ENCODE peak calls at places on chromosome 18, in ten cellular contexts. F is foreskin fibroblast; G is fibroblast of mammary gland; O is ACHN; H is HT1080; X is uterus; E is anterior cingulate cortex; P is stimulated activated CD4-positive, alpha-beta T cell treated with anti-CD3 and anti-CD28 coated beads, Interleukin-2, amount 100 ng/mL, for 48 hours; J is CD8-positive, alpha-beta T cell; C is HTR-8/SVneo. Q is an unnamed sample.

GRCh38 chr18:49274188-49274714 is 186.2 kb downstream of the DYM start:
- DNase-seq in F (no peak), G (peak), O (no peak), H (no peak), X (no peak), E (no peak), P (no peak), J (no peak), C (no peak), Q (peak)

GRCh38 chr18:11310476-11311086 is 161.2 kb upstream of the PIEZO2 start:
- DNase-seq in F (no peak), G (peak), O (peak), H (peak), X (no peak), E (no peak), P (peak), J (no peak), C (no peak), Q (peak)

GRCh38 chr18:12751891-12752290 is 49.0 kb downstream of the PSMG2 start:
- DNase-seq in F (no peak), G (no peak), O (no peak), H (no peak), X (no peak), E (no peak), P (no peak), J (no peak), C (no peak), Q (no peak)

GRCh38 chr18:72539861-72540260 is 4.3 kb downstream of the CBLN2 start:
- DNase-seq in F (no peak), G (no peak), O (no peak), H (no peak), X (no peak), E (no peak), P (no peak), J (no peak), C (no peak), Q (no peak)

GRCh38 chr18:40413160-40413559 is 1541.9 kb upstream of the PIK3C3 start:
- DNase-seq in F (peak), G (peak), O (no peak), H (peak), X (no peak), E (peak), P (no peak), J (no peak), C (peak), Q (peak)

GRCh38 chr18:49562481-49563129 is 748 bp downstream of the LIPG start:
- DNase-seq in F (no peak), G (peak), O (no peak), H (no peak), X (no peak), E (no peak), P (no peak), J (no peak), C (no peak), Q (no peak)

GRCh38 chr18:49892148-49892924 is 79.0 kb upstream of the ACAA2 start:
- DNase-seq in F (no peak), G (no peak), O (peak), H (peak), X (no peak), E (no peak), P (no peak), J (no peak), C (peak), Q (no peak)

GRCh38 chr18:21341141-21341540 is 99.1 kb downstream of the GREB1L start:
- DNase-seq in F (no peak), G (peak), O (no peak), H (peak), X (no peak), E (no peak), P (no peak), J (no peak), C (no peak), Q (no peak)

GRCh38 chr18:55415258-55415871 is 172.6 kb downstream of the TCF4 start:
- DNase-seq in F (peak), G (peak), O (peak), H (peak), X (peak), E (peak), P (peak), J (peak), C (peak), Q (peak)

GRCh38 chr18:78240867-78241266 is 738.8 kb upstream of the SALL3 start:
- DNase-seq in F (no peak), G (no peak), O (no peak), H (no peak), X (no peak), E (no peak), P (no peak), J (no peak), C (no peak), Q (no peak)

GRCh38 chr18:75204978-75205759 is 3.8 kb downstream of the PTGR3 start:
- DNase-seq in F (no peak), G (no peak), O (no peak), H (no peak), X (no peak), E (no peak), P (no peak), J (no peak), C (no peak), Q (no peak)

GRCh38 chr18:36461551-36461987 is 164.1 kb downstream of the FHOD3 start:
- DNase-seq in F (no peak), G (no peak), O (no peak), H (peak), X (no peak), E (no peak), P (no peak), J (no peak), C (no peak), Q (no peak)